ENCODE peak calls at places on chromosomes 13 and 19, in five cellular contexts. X, H, T, E and W are unnamed samples.

GRCh38 chr19:30102239-30102638 is 160.2 kb downstream of the URI1 start:
- DNase-seq in E (no peak), H (no peak), X (no peak), T (no peak), W (no peak)

GRCh38 chr13:104034891-104035290 is 968.7 kb upstream of the SLC10A2 start:
- DNase-seq in T (no peak), X (no peak), H (no peak), E (no peak), W (no peak)

GRCh38 chr19:31560021-31560770 is 211.0 kb upstream of the TSHZ3 start:
- DNase-seq in T (no peak), X (no peak), H (no peak), E (peak; percentile 90), W (no peak)

GRCh38 chr19:21147540-21147939 is 5.7 kb downstream of the ZNF431 start:
- DNase-seq in X (no peak), H (no peak), E (no peak), T (peak; percentile 2), W (no peak)

GRCh38 chr13:73429691-73430090 is 370.9 kb downstream of the KLF5 start:
- DNase-seq in E (peak; percentile 81), X (peak; percentile 36), T (peak; percentile 28), H (peak; percentile 66), W (no peak)

GRCh38 chr19:2261438-2262172 is 5.4 kb upstream of the JSRP1 start:
- DNase-seq in H (peak; percentile 38), E (no peak), T (peak; percentile 43), X (peak; percentile 46), W (peak; percentile 57)

GRCh38 chr19:38392707-38393308 is 4.3 kb downstream of the SPRED3 start:
- DNase-seq in T (peak; percentile 61), H (peak; percentile 51), X (peak; percentile 41), E (peak; percentile 40), W (no peak)

GRCh38 chr19:926595-927043 is 784 bp downstream of the ARID3A start:
- DNase-seq in T (peak; percentile 45), E (no peak), H (peak; percentile 53), X (peak; percentile 63), W (no peak)

GRCh38 chr19:42316223-42317211 is 3.4 kb downstream of the TMEM145 start:
- DNase-seq in T (peak; percentile 35), H (no peak), E (no peak), X (peak; percentile 42), W (no peak)

GRCh38 chr13:51619614-51620013 is 35.4 kb downstream of the WDFY2 start:
- DNase-seq in E (peak; percentile 75), X (peak; percentile 54), T (peak; percentile 92), H (peak; percentile 50), W (no peak)

GRCh38 chr13:23183292-23183691 is 2.5 kb downstream of the SGCG start:
- DNase-seq in X (no peak), H (no peak), E (no peak), T (no peak), W (no peak)

GRCh38 chr19:11373166-11373884 is 1.1 kb upstream of the SWSAP1 start:
- DNase-seq in X (peak; percentile 19), E (peak; percentile 25), H (peak; percentile 31), T (no peak), W (no peak)

GRCh38 chr19:52943884-52944643 is 18.6 kb downstream of the ZNF816 start:
- DNase-seq in T (no peak), H (no peak), E (no peak), X (no peak), W (no peak)

GRCh38 chr19:52941941-52942370 is 18.7 kb upstream of the ZNF888 start:
- DNase-seq in E (no peak), H (peak; percentile 31), T (peak; percentile 22), X (peak; percentile 35), W (no peak)

GRCh38 chr19:52942371-52943133 is 19.3 kb upstream of the ZNF888 start:
- DNase-seq in T (peak; percentile 69), X (peak; percentile 75), E (peak; percentile 64), H (peak; percentile 75), W (peak; percentile 98)

GRCh38 chr19:52945652-52946321 is 16.9 kb downstream of the ZNF816 start:
- DNase-seq in E (no peak), T (no peak), X (no peak), H (no peak), W (no peak)

DNA sequence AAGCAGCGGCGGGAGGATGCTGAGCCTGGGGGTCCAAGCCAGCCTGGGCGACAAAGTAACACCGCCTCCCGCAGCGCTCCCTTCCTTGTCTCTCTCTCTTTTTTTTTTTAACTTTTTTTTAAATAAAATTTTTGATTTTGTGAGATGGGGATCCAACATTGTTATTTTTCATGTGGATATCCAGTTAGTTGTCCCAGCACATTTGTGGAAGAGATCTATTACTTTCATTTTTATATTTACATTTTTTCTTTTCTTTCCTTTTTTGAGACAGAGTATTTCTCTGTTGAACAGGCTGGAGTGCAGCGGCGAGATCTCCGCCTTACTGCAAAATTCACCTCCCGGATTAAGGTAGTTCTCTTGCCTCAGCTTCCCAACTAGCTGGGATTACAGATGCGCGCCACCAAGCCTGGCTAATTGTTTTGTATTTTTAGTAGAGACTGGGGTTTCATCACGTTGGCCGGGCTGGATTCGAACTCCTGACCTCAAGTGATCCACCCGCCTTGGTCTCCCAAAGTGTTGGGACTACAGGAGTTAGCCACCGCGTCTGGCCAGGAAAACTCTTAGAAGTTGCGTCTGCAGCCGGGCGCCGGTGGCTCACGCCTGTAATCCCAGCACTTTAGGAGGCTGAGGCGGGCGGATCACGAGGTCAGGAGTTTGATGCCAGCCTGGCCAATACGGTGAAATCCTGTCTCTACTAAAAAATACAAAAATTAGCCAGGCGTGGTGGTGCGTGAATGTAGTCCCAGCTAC is 19.4 kb downstream of the ZNF816 start:
- DNase-seq in H (no peak), E (no peak), T (no peak), X (no peak), W (no peak)
- H3K4me3 ChIP-seq in H (peak overlapping the region; percentile 91), E (peak overlapping the region; percentile 79), T (peak overlapping the region; percentile 90), X (peak overlapping the region; percentile 79), W (peak overlapping the region; percentile 84)

GRCh38 chr13:112103971-112104872 is 37.3 kb downstream of the SOX1 start:
- DNase-seq in H (no peak), X (no peak), E (no peak), T (no peak), W (no peak)
- H3K4me3 ChIP-seq in H (no peak overlapping the region), X (no peak overlapping the region), E (no peak overlapping the region), T (no peak overlapping the region), W (no peak overlapping the region)

GRCh38 chr13:30755678-30756077 is 20.3 kb downstream of the ALOX5AP start:
- DNase-seq in X (no peak), H (no peak), E (no peak), T (no peak), W (no peak)
- H3K4me3 ChIP-seq in X (no peak overlapping the region), H (no peak overlapping the region), E (no peak overlapping the region), T (no peak overlapping the region), W (no peak overlapping the region)

DNA sequence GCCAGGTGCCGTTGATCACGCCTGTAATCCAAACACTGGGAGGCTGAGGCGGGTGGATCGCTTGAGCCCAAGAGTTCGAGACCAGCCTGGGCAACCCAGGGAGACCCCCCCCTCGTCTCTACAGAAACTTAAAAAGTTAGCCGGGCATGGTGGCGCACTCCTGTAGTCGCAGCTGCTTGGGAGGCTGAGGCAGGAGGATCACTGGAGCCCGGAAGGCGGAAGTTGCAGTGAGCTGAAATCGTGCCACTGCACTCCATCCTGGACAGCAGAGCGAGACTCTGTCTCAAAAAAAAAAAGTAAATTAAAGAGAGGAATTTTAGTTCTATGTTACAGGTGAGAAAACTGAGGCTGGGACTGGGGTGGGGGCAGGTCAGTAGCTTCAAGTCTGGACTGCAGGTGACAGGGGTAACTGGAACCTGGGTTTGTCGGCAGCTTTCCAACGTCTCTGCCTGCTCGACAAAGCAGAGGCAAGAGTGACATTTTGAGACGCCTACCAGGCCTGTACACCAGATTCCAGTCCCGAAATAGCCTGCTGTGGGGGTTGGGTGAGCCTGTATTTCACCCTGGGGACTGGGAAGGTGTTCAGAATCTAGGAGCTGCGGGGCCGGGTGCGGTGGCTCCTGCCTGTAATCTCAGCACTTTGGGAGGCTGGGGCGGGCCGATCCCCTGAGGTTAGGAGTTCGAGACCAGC is 1.2 kb downstream of the SELENOW start:
- DNase-seq in X (no peak), E (no peak), T (no peak), H (no peak), W (no peak)
- H3K4me3 ChIP-seq in X (peak overlapping the region; percentile 92), E (peak overlapping the region; percentile 80), T (peak overlapping the region; percentile 87), H (peak overlapping the region; percentile 93), W (peak overlapping the region; percentile 55)

GRCh38 chr19:5435642-5436017 is 19.6 kb upstream of the ZNRF4 start:
- DNase-seq in E (no peak), T (no peak), H (no peak), X (no peak), W (no peak)

GRCh38 chr19:5434970-5435641 is 20.1 kb upstream of the ZNRF4 start:
- DNase-seq in H (peak; percentile 45), E (peak; percentile 96), T (peak; percentile 92), X (peak; percentile 77), W (no peak)

GRCh38 chr19:5434351-5434917 is 20.8 kb upstream of the ZNRF4 start:
- DNase-seq in E (peak; percentile 22), X (no peak), T (no peak), H (no peak), W (no peak)

GRCh38 chr19:5436101-5436947 is 18.9 kb upstream of the ZNRF4 start:
- DNase-seq in E (peak; percentile 91), H (peak; percentile 45), X (peak; percentile 46), T (peak; percentile 16), W (no peak)

GRCh38 chr19:5436948-5437306 is 18.3 kb upstream of the ZNRF4 start:
- DNase-seq in H (no peak), X (no peak), E (no peak), T (no peak), W (no peak)
- H3K4me3 ChIP-seq in H (no peak overlapping the region), X (no peak overlapping the region), E (peak overlapping the region; percentile 29), T (no peak overlapping the region), W (no peak overlapping the region)

DNA sequence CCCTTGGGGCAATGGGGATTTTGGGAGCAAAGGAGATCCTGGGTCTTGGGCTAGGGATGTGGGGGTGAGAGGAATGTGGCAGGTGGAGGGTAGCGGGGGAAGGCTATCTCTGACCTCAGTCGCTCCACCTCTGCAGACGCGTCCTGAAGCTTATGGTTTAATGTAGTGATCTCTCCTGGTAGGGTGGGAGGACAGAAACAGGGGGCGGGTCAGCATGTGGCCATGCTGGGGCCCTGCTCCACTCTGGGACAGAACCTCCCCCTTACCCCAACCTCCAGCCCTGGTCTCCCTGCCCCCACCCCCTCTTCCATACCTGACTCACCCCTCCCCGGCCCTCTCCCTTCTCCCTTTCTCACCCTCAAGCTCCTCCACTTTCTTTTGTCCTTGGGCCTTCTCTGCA is 1.4 kb downstream of the BST2 start:
- DNase-seq in X (no peak), T (no peak), H (no peak), E (no peak), W (no peak)
- H3K4me3 ChIP-seq in X (no peak overlapping the region), T (no peak overlapping the region), H (no peak overlapping the region), E (no peak overlapping the region), W (peak overlapping the region; percentile 93)

GRCh38 chr13:46179576-46180368 is 2.2 kb downstream of the LCP1 start:
- DNase-seq in T (no peak), E (no peak), X (no peak), H (no peak), W (peak; percentile 89)
- H3K4me3 ChIP-seq in T (no peak overlapping the region), E (no peak overlapping the region), X (no peak overlapping the region), H (no peak overlapping the region), W (peak overlapping the region; percentile 94)

GRCh38 chr19:23565256-23565655 is 121.8 kb downstream of the ZNF675 start:
- DNase-seq in H (no peak), E (no peak), T (no peak), X (no peak), W (no peak)

GRCh38 chr19:23571175-23571574 is 115.8 kb downstream of the ZNF675 start:
- DNase-seq in T (no peak), X (no peak), H (no peak), E (no peak), W (no peak)
- H3K4me3 ChIP-seq in T (no peak overlapping the region), X (no peak overlapping the region), H (no peak overlapping the region), E (no peak overlapping the region), W (no peak overlapping the region)